ENCODE peak calls at places on chromosomes 6 and 20, in nine cellular contexts. L, D, W, X, G, S, P, F and E are unnamed samples.

GRCh38 chr6:113632220-113632864 is 224.8 kb upstream of the MARCKS start:
- DNase-seq in G (no peak), F (peak; percentile 27), S (no peak), W (peak; percentile 89), X (no peak), L (no peak), D (no peak), P (no peak), E (no peak)

GRCh38 chr20:54356726-54357235 is 118.6 kb upstream of the DOK5 start:
- DNase-seq in F (no peak), P (no peak), L (no peak), W (no peak), D (no peak), G (no peak), X (no peak), S (no peak), E (no peak)

GRCh38 chr6:77341058-77341986 is 122.0 kb downstream of the HTR1B start:
- DNase-seq in W (no peak), L (no peak), X (no peak), P (no peak), F (no peak), D (no peak), G (no peak), S (no peak), E (no peak)

GRCh38 chr20:24964518-24964838 is 15.4 kb downstream of the CST7 start:
- DNase-seq in W (no peak), G (no peak), F (no peak), S (no peak), P (no peak), D (no peak), L (no peak), X (peak; percentile 32), E (no peak)

GRCh38 chr6:111724505-111724904 is 118.8 kb upstream of the TRAF3IP2 start:
- DNase-seq in D (no peak), L (no peak), P (no peak), W (no peak), S (no peak), X (no peak), G (peak; percentile 59), F (no peak), E (no peak)

GRCh38 chr6:102619585-102619984 is 1226.1 kb downstream of the GRIK2 start:
- DNase-seq in S (no peak), W (peak; percentile 5), L (no peak), G (no peak), D (no peak), X (no peak), P (no peak), F (no peak), E (no peak)

GRCh38 chr6:131657630-131658111 is 20.6 kb downstream of the ENPP3 start:
- DNase-seq in X (no peak), D (no peak), F (no peak), S (no peak), P (no peak), G (no peak), L (no peak), W (peak; percentile 48), E (no peak)

GRCh38 chr6:161434331-161434730 is 160.5 kb upstream of the AGPAT4 start:
- DNase-seq in F (no peak), G (no peak), L (peak; percentile 41), P (no peak), X (no peak), D (peak; percentile 52), W (no peak), S (no peak), E (no peak)

GRCh38 chr20:20440473-20440872 is 72.6 kb downstream of the INSM1 start:
- DNase-seq in F (no peak), P (no peak), X (no peak), D (no peak), W (no peak), G (no peak), S (no peak), L (no peak), E (no peak)

GRCh38 chr20:5974531-5974930 is 24.1 kb downstream of the MCM8 start:
- DNase-seq in L (no peak), D (no peak), W (peak; percentile 46), S (no peak), F (no peak), P (no peak), X (no peak), G (no peak), E (no peak)

GRCh38 chr6:6998194-6998569 is 109.6 kb upstream of the RREB1 start:
- DNase-seq in L (no peak), S (no peak), G (no peak), W (no peak), P (no peak), D (no peak), F (no peak), X (no peak), E (no peak)

GRCh38 chr20:63739129-63740069 is at the start of gene SLC2A4RG:
- DNase-seq in F (peak; percentile 43), G (peak; percentile 66), P (peak; percentile 69), X (peak; percentile 89), L (peak; percentile 87), W (peak; percentile 80), D (peak; percentile 68), S (peak; percentile 93), E (peak; percentile 51)

GRCh38 chr20:23022849-23023248 is 12.3 kb upstream of the SSTR4 start:
- DNase-seq in D (no peak), W (no peak), F (no peak), L (no peak), G (no peak), P (no peak), X (no peak), S (no peak), E (no peak)

GRCh38 chr6:71531006-71531405 is 242.4 kb downstream of the OGFRL1 start:
- DNase-seq in W (peak; percentile 23), S (no peak), G (no peak), F (no peak), D (no peak), P (no peak), X (no peak), L (no peak), E (no peak)